ENCODE peak calls at places on chromosomes 16 and 17, in six cellular contexts. P is PC-9, K is A549, L is prostate gland, C is ascending aorta, Q is body of pancreas. B is an unnamed sample.

GRCh38 chr17:81961554-81962498 is 839 bp upstream of the NOTUM start:
- DNase-seq in Q (no peak), K (no peak), P (no peak), L (no peak), C (no peak), B (no peak)

GRCh38 chr17:80877095-80877828 is 114.4 kb upstream of the CHMP6 start:
- DNase-seq in C (no peak), L (no peak), K (no peak), P (no peak), Q (no peak), B (no peak)

GRCh38 chr16:71840052-71840451 is 5.7 kb upstream of the ATXN1L start:
- DNase-seq in C (no peak), L (no peak), K (no peak), P (no peak), Q (no peak), B (no peak)

GRCh38 chr16:77833906-77834599 is 45.7 kb downstream of the VAT1L start:
- DNase-seq in P (no peak), K (no peak), Q (no peak), L (no peak), C (peak; percentile 65), B (peak; percentile 2)

GRCh38 chr16:30370444-30371247 is at the start of gene TBC1D10B:
- DNase-seq in C (peak; percentile 100), K (peak; percentile 100), Q (peak; percentile 99), L (peak; percentile 99), P (peak; percentile 100), B (peak; percentile 99)

GRCh38 chr17:82356028-82356427 is 3.0 kb upstream of the TEX19 start:
- DNase-seq in L (peak; percentile 92), P (peak; percentile 62), C (no peak), Q (no peak), K (no peak), B (peak; percentile 57)

GRCh38 chr17:10198509-10199249 is at the start of gene GAS7:
- DNase-seq in L (peak; percentile 45), C (no peak), K (peak; percentile 61), P (no peak), Q (no peak), B (no peak)

GRCh38 chr16:51852892-51853291 is 694.1 kb downstream of the TOX3 start:
- DNase-seq in K (no peak), C (no peak), Q (no peak), P (no peak), L (no peak), B (no peak)

GRCh38 chr16:75341934-75342811 is 90.7 kb upstream of the BCAR1 start:
- DNase-seq in L (peak; percentile 48), P (peak; percentile 12), K (no peak), C (no peak), Q (no peak), B (no peak)

GRCh38 chr17:78045316-78045715 is 83.2 kb downstream of the TMC6 start:
- DNase-seq in P (no peak), L (no peak), C (no peak), K (no peak), Q (no peak), B (no peak)

GRCh38 chr17:68053237-68054030 is 17.9 kb downstream of the KPNA2 start:
- DNase-seq in C (peak; percentile 78), K (no peak), P (no peak), L (no peak), Q (no peak), B (no peak)

GRCh38 chr17:45794840-45795239 is 10.7 kb downstream of the CRHR1 start:
- DNase-seq in L (no peak), Q (no peak), C (no peak), K (peak; percentile 66), P (no peak), B (no peak)

GRCh38 chr17:3003401-3004149 is 59.8 kb downstream of the OR1D5 start:
- DNase-seq in P (no peak), K (no peak), L (no peak), Q (no peak), C (no peak), B (no peak)

GRCh38 chr16:12818331-12818730 is 14.6 kb upstream of the CPPED1 start:
- DNase-seq in C (no peak), P (no peak), K (no peak), L (no peak), Q (no peak), B (no peak)

GRCh38 chr17:83175551-83176271 is 96.3 kb downstream of the METRNL start:
- DNase-seq in Q (peak; percentile 1), L (no peak), C (no peak), P (no peak), K (no peak), B (no peak)

GRCh38 chr16:64626771-64627170 is 495.1 kb downstream of the CDH11 start:
- DNase-seq in L (no peak), K (no peak), P (no peak), Q (no peak), C (no peak), B (no peak)

GRCh38 chr16:1991588-1992474 is 2.1 kb downstream of the SYNGR3 start:
- DNase-seq in Q (peak; percentile 90), K (peak; percentile 73), C (peak; percentile 93), L (peak; percentile 85), P (peak; percentile 94), B (no peak)

GRCh38 chr17:7465481-7466275 is 13.8 kb downstream of the ZBTB4 start:
- DNase-seq in C (no peak), P (no peak), K (no peak), L (no peak), Q (no peak), B (no peak)

GRCh38 chr17:927611-928461 is 51.7 kb downstream of the NXN start:
- DNase-seq in K (peak; percentile 69), C (no peak), Q (no peak), P (peak; percentile 83), L (peak; percentile 83), B (peak; percentile 77)

GRCh38 chr16:11848842-11849241 is 2.5 kb downstream of the RSL1D1 start:
- DNase-seq in K (no peak), C (no peak), L (no peak), P (no peak), Q (no peak), B (no peak)

GRCh38 chr16:77574867-77575619 is 140.2 kb upstream of the ADAMTS18 start:
- DNase-seq in L (no peak), P (no peak), K (no peak), Q (no peak), C (no peak), B (no peak)

GRCh38 chr16:66344533-66345145 is 21.9 kb upstream of the CDH5 start:
- DNase-seq in C (no peak), K (no peak), P (no peak), L (no peak), Q (no peak), B (no peak)

GRCh38 chr17:34254651-34255380 is at the start of gene CCL2:
- DNase-seq in Q (peak; percentile 44), P (peak; percentile 1), C (peak; percentile 86), K (peak; percentile 75), L (peak; percentile 73), B (no peak)

GRCh38 chr17:58352843-58353719 is 1.1 kb upstream of the SUPT4H1 start:
- DNase-seq in Q (peak; percentile 30), C (no peak), P (peak; percentile 22), L (peak; percentile 44), K (no peak), B (no peak)

GRCh38 chr17:45218895-45219661 is 2.6 kb upstream of the FMNL1 start:
- DNase-seq in L (peak; percentile 85), Q (peak; percentile 91), C (peak; percentile 92), K (peak; percentile 85), P (peak; percentile 80), B (no peak)

GRCh38 chr17:5695480-5695879 is 111.2 kb upstream of the NLRP1 start:
- DNase-seq in P (no peak), Q (no peak), L (no peak), C (peak; percentile 1), K (no peak), B (no peak)

GRCh38 chr16:9068886-9069285 is 22.6 kb upstream of the HAPSTR1 start:
- DNase-seq in Q (no peak), P (no peak), C (no peak), K (no peak), L (no peak), B (no peak)

GRCh38 chr17:74923538-74924249 is 379 bp upstream of the OTOP2 start:
- DNase-seq in P (peak; percentile 56), Q (peak; percentile 75), L (peak; percentile 44), K (peak; percentile 92), C (peak; percentile 69), B (no peak)
- H3K4me3 ChIP-seq in P (peak overlapping the region; percentile 55), Q (no peak overlapping the region), L (peak overlapping the region; percentile 15), K (peak overlapping the region; percentile 46), C (peak overlapping the region; percentile 41), B (peak overlapping the region; percentile 54)

GRCh38 chr17:66271512-66271911 is 30.9 kb upstream of the PRKCA start:
- DNase-seq in Q (no peak), K (no peak), P (no peak), L (no peak), C (no peak), B (no peak)
- H3K27ac ChIP-seq in Q (no peak overlapping the region), K (peak overlapping the region; percentile 91), P (peak overlapping the region; percentile 71), L (no peak overlapping the region), C (no peak overlapping the region), B (no peak overlapping the region)

DNA sequence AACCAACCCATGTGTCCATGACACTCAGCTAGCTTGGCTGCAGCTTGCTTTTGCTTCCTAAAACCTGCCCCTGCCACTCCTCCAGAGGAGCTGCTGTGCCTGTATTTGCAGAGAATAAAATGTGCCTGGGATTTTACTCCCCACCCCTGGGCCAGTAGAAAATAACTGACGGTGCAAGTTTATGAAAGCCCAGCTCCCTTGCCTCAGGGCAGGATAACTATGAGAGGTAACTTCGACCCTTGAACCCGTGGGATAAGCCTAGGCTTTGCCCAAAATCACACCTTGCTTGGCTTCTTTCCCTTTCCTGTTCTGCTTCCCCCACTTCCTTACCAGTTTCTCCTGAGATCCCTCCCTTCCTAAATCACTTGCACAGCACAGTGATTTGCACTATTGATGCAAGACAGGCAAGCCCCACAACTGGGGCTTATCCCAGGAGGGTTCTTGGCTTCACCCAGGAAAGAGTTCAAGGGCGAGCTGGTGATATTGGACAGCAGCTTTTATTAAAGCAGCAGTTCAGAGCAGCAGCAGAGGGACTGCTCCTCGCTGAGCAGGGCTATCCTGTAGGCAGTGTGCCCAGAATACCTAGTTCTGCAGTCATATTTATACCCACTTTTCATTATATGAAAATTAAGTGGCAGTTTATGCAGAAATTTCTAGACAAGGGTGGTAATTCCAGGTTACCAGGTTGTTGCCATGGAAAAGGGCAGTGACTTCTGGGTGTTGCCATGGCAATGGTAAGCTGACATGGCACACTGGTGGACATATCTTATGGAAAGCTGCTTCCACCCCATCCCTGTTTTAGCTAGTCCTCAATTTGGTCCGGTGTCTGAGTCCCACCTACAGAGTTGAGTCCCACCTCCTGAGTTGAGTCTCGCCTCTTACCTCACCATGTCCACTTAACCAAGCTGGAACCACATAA is 6.3 kb upstream of the ERCC4 start:
- DNase-seq in L (no peak), C (no peak), Q (no peak), K (no peak), P (no peak), B (no peak)
- H3K4me3 ChIP-seq in L (no peak overlapping the region), C (no peak overlapping the region), Q (no peak overlapping the region), K (no peak overlapping the region), P (no peak overlapping the region), B (no peak overlapping the region)

DNA sequence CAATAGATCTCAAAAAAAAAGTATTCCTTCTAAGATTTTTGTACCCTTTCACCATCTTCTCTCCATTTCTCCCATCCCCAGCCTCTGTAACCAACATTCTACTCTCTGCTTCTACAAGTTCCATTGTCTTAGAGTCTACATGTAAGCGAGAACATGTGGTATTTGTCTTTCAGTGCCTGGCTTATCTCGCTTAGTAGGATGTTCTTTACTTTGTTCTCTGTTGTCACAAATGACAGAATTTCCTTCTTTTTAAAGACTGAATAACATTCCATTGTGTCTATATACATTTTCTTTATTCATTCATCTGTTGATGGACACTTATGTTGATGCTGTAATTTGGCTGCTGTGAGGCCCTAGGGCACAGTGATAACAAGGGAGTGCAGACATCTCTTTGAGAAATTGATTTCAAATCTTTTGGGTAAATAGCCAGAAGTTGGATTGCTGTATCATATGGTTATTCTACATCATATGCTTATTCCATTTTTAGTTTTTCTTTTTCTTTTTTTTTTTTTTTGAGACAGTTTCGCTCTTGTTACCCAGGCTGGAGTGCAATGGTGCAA is 37.7 kb upstream of the MYH10 start:
- DNase-seq in C (peak; percentile 21), Q (no peak), L (no peak), P (no peak), K (no peak), B (no peak)
- H3K27ac ChIP-seq in C (peak overlapping the region; percentile 93), Q (no peak overlapping the region), L (no peak overlapping the region), P (no peak overlapping the region), K (no peak overlapping the region), B (no peak overlapping the region)

B was measured in keratinocyte.